ENCODE peak calls at places on chromosome 22, in four cellular contexts. S is AG09309, H is iPS DF 19.7, N is SK-MEL-5. F is an unnamed sample.

GRCh38 chr22:38270091-38270972 is 2.5 kb downstream of the TMEM184B start:
- DNase-seq in S (no peak), H (no peak), N (no peak), F (no peak)

GRCh38 chr22:36439481-36440271 is 41.8 kb downstream of the TXN2 start:
- DNase-seq in S (peak), H (no peak), N (no peak), F (no peak)

GRCh38 chr22:48589901-48590300 is 1237.8 kb downstream of the BRD1 start:
- DNase-seq in S (no peak), H (no peak), N (no peak), F (no peak)

GRCh38 chr22:19772673-19773469 is 12.3 kb downstream of the TBX1 start:
- DNase-seq in S (no peak), H (no peak), N (no peak), F (no peak)

GRCh38 chr22:30582051-30582450 is 7.6 kb upstream of the GAL3ST1 start:
- DNase-seq in S (no peak), H (no peak), N (no peak), F (no peak)

GRCh38 chr22:29266564-29267461 is 968 bp downstream of the RHBDD3 start:
- DNase-seq in S (no peak), H (no peak), N (peak), F (no peak)

GRCh38 chr22:22244337-22245250 is at the start of gene VPREB1:
- DNase-seq in S (no peak), H (no peak), N (no peak), F (no peak)

GRCh38 chr22:42720263-42721044 is at the start of gene A4GALT:
- DNase-seq in S (no peak), H (no peak), N (no peak), F (no peak)

GRCh38 chr22:40703174-40703573 is 23.9 kb downstream of the MCHR1 start:
- DNase-seq in S (no peak), H (no peak), N (no peak), F (no peak)

GRCh38 chr22:32803020-32803758 is 1.7 kb downstream of the TIMP3 start:
- DNase-seq in S (no peak), H (no peak), N (no peak), F (no peak)

GRCh38 chr22:22872722-22873708 is 14.6 kb upstream of the IGLL5 start:
- DNase-seq in S (no peak), H (no peak), N (no peak), F (no peak)

GRCh38 chr22:47257566-47257965 is 495.1 kb downstream of the TBC1D22A start:
- DNase-seq in S (no peak), H (no peak), N (no peak), F (no peak)

GRCh38 chr22:38860291-38861169 is 11.5 kb downstream of the CBX6 start:
- DNase-seq in S (no peak), H (no peak), N (no peak), F (no peak)

GRCh38 chr22:39174498-39175120 is 22.1 kb upstream of the CBX7 start:
- DNase-seq in S (no peak), H (peak), N (peak), F (peak)

GRCh38 chr22:30776476-30776875 is 81.8 kb downstream of the OSBP2 start:
- DNase-seq in S (no peak), H (no peak), N (no peak), F (no peak)

GRCh38 chr22:23183107-23183698 is 2.9 kb downstream of the BCR start:
- DNase-seq in S (peak), H (peak), N (peak), F (peak)

GRCh38 chr22:45830531-45831245 is 146.3 kb downstream of the WNT7B start:
- DNase-seq in S (no peak), H (no peak), N (no peak), F (no peak)

GRCh38 chr22:43158778-43159483 is 7.6 kb downstream of the TSPO start:
- DNase-seq in S (no peak), H (no peak), N (no peak), F (no peak)

GRCh38 chr22:49525776-49526535 is 301.7 kb downstream of the BRD1 start:
- DNase-seq in S (no peak), H (no peak), N (peak), F (no peak)

GRCh38 chr22:42613869-42614268 is 814 bp downstream of the POLDIP3 start:
- DNase-seq in S (no peak), H (no peak), N (no peak), F (no peak)

GRCh38 chr22:22815397-22816170 is 72.0 kb upstream of the IGLL5 start:
- DNase-seq in S (no peak), H (no peak), N (no peak), F (no peak)

GRCh38 chr22:26643368-26644100 is 13.9 kb upstream of the MIAT start:
- DNase-seq in S (no peak), H (no peak), N (no peak), F (no peak)

GRCh38 chr22:49569286-49570031 is 258.2 kb downstream of the BRD1 start:
- DNase-seq in S (no peak), H (no peak), N (no peak), F (no peak)

GRCh38 chr22:44669725-44670027 is 32.3 kb upstream of the PRR5 start:
- DNase-seq in S (no peak), H (no peak), N (peak), F (no peak)

GRCh38 chr22:25564979-25565677 is 653 bp downstream of the GRK3 start:
- DNase-seq in S (no peak), H (peak), N (peak), F (peak)

GRCh38 chr22:24432059-24432853 is 4.9 kb downstream of the ADORA2A start:
- DNase-seq in S (no peak), H (no peak), N (no peak), F (no peak)

GRCh38 chr22:18994780-18995711 is 59.0 kb upstream of the PRODH start:
- DNase-seq in S (no peak), H (no peak), N (no peak), F (no peak)

GRCh38 chr22:22072169-22072836 is 89.7 kb upstream of the TOP3B start:
- DNase-seq in S (no peak), H (no peak), N (no peak), F (no peak)

GRCh38 chr22:49139492-49140151 is 688.1 kb downstream of the BRD1 start:
- DNase-seq in S (no peak), H (no peak), N (no peak), F (no peak)

GRCh38 chr22:40024201-40025061 is 29.7 kb downstream of the FAM83F start:
- DNase-seq in S (no peak), H (no peak), N (peak), F (no peak)

GRCh38 chr22:45312415-45312814 is 2.7 kb downstream of the FAM118A start:
- DNase-seq in S (no peak), H (no peak), N (no peak), F (no peak)

GRCh38 chr22:29139965-29140782 is 65.5 kb upstream of the EMID1 start:
- DNase-seq in S (peak), H (no peak), N (no peak), F (no peak)

GRCh38 chr22:42461511-42461910 is 29.3 kb upstream of the NFAM1 start:
- DNase-seq in S (no peak), H (peak), N (no peak), F (no peak)

GRCh38 chr22:17734197-17734596 is 40.1 kb downstream of the BID start:
- DNase-seq in S (peak), H (no peak), N (no peak), F (no peak)

GRCh38 chr22:49033616-49034015 is 794.1 kb downstream of the BRD1 start:
- DNase-seq in S (no peak), H (no peak), N (no peak), F (no peak)

GRCh38 chr22:49348631-49349030 is 479.0 kb downstream of the BRD1 start:
- DNase-seq in S (no peak), H (no peak), N (no peak), F (no peak)

GRCh38 chr22:38467904-38468760 is at the start of gene KDELR3:
- DNase-seq in S (no peak), H (no peak), N (peak), F (no peak)

GRCh38 chr22:24433868-24434471 is 6.6 kb downstream of the ADORA2A start:
- DNase-seq in S (no peak), H (no peak), N (no peak), F (no peak)

GRCh38 chr22:32764330-32765116 is 37.0 kb upstream of the TIMP3 start:
- DNase-seq in S (peak), H (no peak), N (no peak), F (no peak)

F was measured in iPS DF 6.9.